ENCODE peak calls at places on chromosomes 3 and 15, in seven cellular contexts. C is effector CD4-positive, alpha-beta T cell; E is endodermal cell; O is NCI-H748 treated with DMSO at 0.1 percent for 48 hours; K is pancreas; B is stimulated activated CD4-positive, alpha-beta T cell treated with anti-CD3 and anti-CD28 coated beads, TNF-alpha, amount 100 ng/mL, for 1 hour; W is AG04449. V is an unnamed sample.

GRCh38 chr3:174376346-174376745 is 482.8 kb upstream of the NAALADL2 start:
- DNase-seq in C (no peak), E (no peak), O (no peak), K (no peak), B (no peak), W (no peak), V (no peak)

GRCh38 chr3:142498397-142499180 is 50.8 kb upstream of the XRN1 start:
- DNase-seq in C (no peak), E (no peak), O (no peak), K (no peak), B (no peak), W (no peak), V (no peak)

GRCh38 chr3:156605686-156606605 is 51.0 kb upstream of the SSR3 start:
- DNase-seq in C (no peak), E (peak), O (peak), K (peak), B (no peak), W (no peak), V (peak)

GRCh38 chr3:171776411-171776810 is 33.9 kb downstream of the PLD1 start:
- DNase-seq in C (no peak), E (no peak), O (peak), K (no peak), B (no peak), W (no peak), V (no peak)

GRCh38 chr3:197149528-197149927 is 119.9 kb upstream of the MELTF start:
- DNase-seq in C (no peak), E (no peak), O (no peak), K (no peak), B (no peak), W (no peak), V (no peak)

GRCh38 chr15:48928877-48929538 is 34.7 kb downstream of the SHC4 start:
- DNase-seq in C (no peak), E (no peak), O (no peak), K (no peak), B (no peak), W (no peak), V (no peak)

GRCh38 chr3:99482191-99482590 is 156.2 kb upstream of the COL8A1 start:
- DNase-seq in C (no peak), E (no peak), O (no peak), K (no peak), B (no peak), W (no peak), V (no peak)

GRCh38 chr3:57855281-57855680 is 99.2 kb downstream of the SLMAP start:
- DNase-seq in C (no peak), E (no peak), O (no peak), K (no peak), B (no peak), W (no peak), V (no peak)

GRCh38 chr15:52481915-52482314 is 46.8 kb downstream of the MYO5A start:
- DNase-seq in C (peak), E (no peak), O (no peak), K (no peak), B (no peak), W (peak), V (no peak)

GRCh38 chr3:13452490-13453335 is 27.4 kb upstream of the HDAC11 start:
- DNase-seq in C (peak), E (peak), O (peak), K (no peak), B (no peak), W (no peak), V (peak)

GRCh38 chr3:17674082-17674686 is 68.2 kb downstream of the TBC1D5 start:
- DNase-seq in C (no peak), E (no peak), O (no peak), K (no peak), B (no peak), W (no peak), V (no peak)

GRCh38 chr3:17605032-17605431 is 137.4 kb downstream of the TBC1D5 start:
- DNase-seq in C (no peak), E (no peak), O (no peak), K (no peak), B (no peak), W (peak), V (no peak)

GRCh38 chr3:126146525-126147146 is 33.8 kb downstream of the ALDH1L1 start:
- DNase-seq in C (no peak), E (peak), O (no peak), K (peak), B (no peak), W (no peak), V (no peak)

GRCh38 chr15:51736069-51736468 is 1.4 kb downstream of the LYSMD2 start:
- DNase-seq in C (no peak), E (no peak), O (no peak), K (no peak), B (no peak), W (no peak), V (no peak)

GRCh38 chr3:108296239-108296638 is at the start of gene HHLA2:
- DNase-seq in C (no peak), E (no peak), O (no peak), K (no peak), B (no peak), W (no peak), V (no peak)

GRCh38 chr3:1190576-1190975 is 97.8 kb downstream of the CNTN6 start:
- DNase-seq in C (no peak), E (no peak), O (no peak), K (no peak), B (no peak), W (no peak), V (no peak)

GRCh38 chr3:177150970-177151627 is 46.2 kb downstream of the TBL1XR1 start:
- DNase-seq in C (no peak), E (no peak), O (no peak), K (no peak), B (no peak), W (peak), V (no peak)

GRCh38 chr15:35728176-35728938 is 182.4 kb upstream of the DPH6 start:
- DNase-seq in C (no peak), E (no peak), O (no peak), K (no peak), B (no peak), W (no peak), V (no peak)

GRCh38 chr15:37101634-37102314 is 1.4 kb upstream of the MEIS2 start:
- DNase-seq in C (no peak), E (peak), O (no peak), K (peak), B (no peak), W (no peak), V (peak)

V was measured in right lobe of liver.